ENCODE peak calls at places on chromosomes 1 and 21, in four cellular contexts. M is effector memory CD4-positive, alpha-beta T cell; A is CD8-positive, alpha-beta memory T cell; W is cardiac muscle cell. R is an unnamed sample.

GRCh38 chr21:26843912-26844257 is 1.3 kb downstream of the ADAMTS1 start:
- DNase-seq in A (no peak), M (no peak), W (peak), R (no peak)

GRCh38 chr1:235831148-235831547 is 35.6 kb downstream of the LYST start:
- DNase-seq in M (no peak), W (peak), A (no peak), R (peak)

GRCh38 chr1:3359346-3360157 is 94.9 kb upstream of the ARHGEF16 start:
- DNase-seq in M (no peak), W (no peak), A (no peak), R (no peak)

GRCh38 chr1:172954476-172955150 is 96.1 kb downstream of the TNFSF18 start:
- DNase-seq in W (no peak), A (no peak), M (no peak), R (no peak)

GRCh38 chr1:81780705-81781454 is 19.9 kb upstream of the ADGRL2 start:
- DNase-seq in A (no peak), M (no peak), W (no peak), R (no peak)

GRCh38 chr1:31768939-31769704 is 5.0 kb upstream of the ADGRB2 start:
- DNase-seq in A (no peak), W (no peak), M (no peak), R (no peak)

GRCh38 chr1:155645648-155646047 is 35.6 kb downstream of the MSTO1 start:
- DNase-seq in W (peak), M (no peak), A (no peak), R (no peak)

GRCh38 chr1:46039571-46040052 is 92.8 kb downstream of the PIK3R3 start:
- DNase-seq in A (no peak), W (peak), M (no peak), R (no peak)

GRCh38 chr1:63893976-63894375 is 120.2 kb downstream of the ROR1 start:
- DNase-seq in W (no peak), M (no peak), A (no peak), R (peak)

GRCh38 chr1:71086331-71086730 is 5.5 kb upstream of the ZRANB2 start:
- DNase-seq in A (no peak), M (no peak), W (peak), R (peak)

GRCh38 chr1:195754874-195755273 is 853.4 kb downstream of the KCNT2 start:
- DNase-seq in W (peak), M (no peak), A (no peak), R (no peak)

GRCh38 chr1:208977012-208977411 is 606.5 kb upstream of the CAMK1G start:
- DNase-seq in A (no peak), W (no peak), M (no peak), R (no peak)

GRCh38 chr1:33326690-33327300 is 5.9 kb upstream of the A3GALT2 start:
- DNase-seq in A (no peak), M (no peak), W (peak), R (no peak)

GRCh38 chr1:109942434-109942833 is 31.8 kb downstream of the CSF1 start:
- DNase-seq in M (no peak), W (no peak), A (no peak), R (no peak)

GRCh38 chr1:227451954-227452353 is 111.4 kb upstream of the ZNF678 start:
- DNase-seq in M (no peak), W (no peak), A (no peak), R (no peak)

GRCh38 chr1:67759692-67760029 is 73.6 kb downstream of the GNG12 start:
- DNase-seq in W (peak), M (no peak), A (no peak), R (no peak)

GRCh38 chr1:226125097-226125630 is 61.4 kb downstream of the ACBD3 start:
- DNase-seq in A (peak), W (peak), M (peak), R (no peak)

GRCh38 chr1:215844266-215844665 is 277.2 kb downstream of the KCTD3 start:
- DNase-seq in W (no peak), A (no peak), M (no peak), R (no peak)

GRCh38 chr1:44545961-44546360 is 128.3 kb downstream of the TMEM53 start:
- DNase-seq in A (no peak), M (no peak), W (no peak), R (peak)

GRCh38 chr1:160219062-160219929 is 14.1 kb downstream of the PEA15 start:
- DNase-seq in A (no peak), M (no peak), W (peak), R (no peak)

GRCh38 chr1:191034126-191034525 is 556.5 kb upstream of the BRINP3 start:
- DNase-seq in M (no peak), W (no peak), A (no peak), R (no peak)

GRCh38 chr1:207892764-207893163 is 18.2 kb downstream of the CD34 start:
- DNase-seq in A (no peak), M (no peak), W (no peak), R (no peak)

GRCh38 chr1:207888647-207889046 is 22.3 kb downstream of the CD34 start:
- DNase-seq in W (peak), M (no peak), A (no peak), R (no peak)

GRCh38 chr1:207893737-207894582 is 17.0 kb downstream of the CD34 start:
- DNase-seq in M (no peak), A (no peak), W (no peak), R (no peak)

GRCh38 chr1:207890136-207890738 is 20.7 kb downstream of the CD34 start:
- DNase-seq in A (no peak), M (no peak), W (peak), R (no peak)

GRCh38 chr1:207891148-207891547 is 19.8 kb downstream of the CD34 start:
- DNase-seq in A (no peak), W (no peak), M (no peak), R (no peak)
- H3K27ac ChIP-seq in A (no peak), W (no peak), M (no peak), R (no peak)

GRCh38 chr1:7454052-7454815 is 316.9 kb upstream of the VAMP3 start:
- DNase-seq in W (peak), M (no peak), A (no peak), R (no peak)
- H3K27ac ChIP-seq in W (no peak), M (no peak), A (no peak), R (no peak)

GRCh38 chr21:45484318-45484717 is 57.9 kb downstream of the SLC19A1 start:
- DNase-seq in A (no peak), M (no peak), W (no peak), R (no peak)

GRCh38 chr21:45482899-45483821 is 59.1 kb downstream of the SLC19A1 start:
- DNase-seq in A (peak), W (no peak), M (no peak), R (no peak)

GRCh38 chr21:45481566-45481965 is 60.7 kb downstream of the SLC19A1 start:
- DNase-seq in W (no peak), A (no peak), M (no peak), R (no peak)

GRCh38 chr21:45480701-45481500 is 61.3 kb downstream of the SLC19A1 start:
- DNase-seq in A (no peak), M (no peak), W (no peak), R (no peak)

GRCh38 chr21:45481977-45482898 is 60.0 kb downstream of the SLC19A1 start:
- DNase-seq in M (no peak), W (no peak), A (no peak), R (no peak)
- H3K27ac ChIP-seq in M (peak), W (peak), A (no peak), R (no peak)

GRCh38 chr1:9442266-9442846 is 96.9 kb upstream of the SLC25A33 start:
- DNase-seq in A (no peak), W (no peak), M (no peak), R (no peak)
- H3K27ac ChIP-seq in A (no peak), W (no peak), M (no peak), R (no peak)

GRCh38 chr1:26084844-26085243 is 17.4 kb upstream of the TRIM63 start:
- DNase-seq in M (no peak), W (no peak), A (no peak), R (no peak)

GRCh38 chr1:26084091-26084561 is 16.7 kb upstream of the TRIM63 start:
- DNase-seq in W (no peak), M (no peak), A (no peak), R (no peak)

GRCh38 chr1:26090893-26091292 is 20.7 kb upstream of the PDIK1L start:
- DNase-seq in W (no peak), A (no peak), M (no peak), R (no peak)

GRCh38 chr1:26092422-26092821 is 19.2 kb upstream of the PDIK1L start:
- DNase-seq in W (no peak), A (no peak), M (no peak), R (no peak)

GRCh38 chr1:26089125-26089524 is 21.7 kb upstream of the TRIM63 start:
- DNase-seq in M (no peak), A (no peak), W (no peak), R (no peak)
- H3K27ac ChIP-seq in M (no peak), A (no peak), W (no peak), R (no peak)

GRCh38 chr1:103371234-103371633 is 154.3 kb upstream of the RNPC3 start:
- DNase-seq in A (no peak), M (no peak), W (peak), R (no peak)
- H3K27ac ChIP-seq in A (no peak), M (no peak), W (no peak), R (no peak)

GRCh38 chr1:54017979-54018378 is at the start of gene LDLRAD1:
- DNase-seq in M (no peak), A (no peak), W (no peak), R (no peak)
- H3K27ac ChIP-seq in M (no peak), A (no peak), W (no peak), R (peak)

GRCh38 chr1:24849653-24850295 is 80.3 kb downstream of the RUNX3 start:
- DNase-seq in M (no peak), W (peak), A (no peak), R (no peak)
- H3K27ac ChIP-seq in M (no peak), W (no peak), A (no peak), R (no peak)

R was measured in epithelial cell of prostate.